ENCODE peak calls at places on chromosomes 12 and 14, in seven cellular contexts. O is stimulated activated CD4-positive, alpha-beta T cell treated with anti-CD3 and anti-CD28 coated beads, Interleukin-2, amount 100 ng/mL, for 4 hours; X is stimulated activated CD8-positive, alpha-beta memory T cell treated with anti-CD3 and anti-CD28 coated beads, Interleukin-12 subunit alpha, Interleukin-12 subunit beta, amount 100 ng/mL, for 4 hours; J is GM13977; D is OCI-M1; F is AG20443; I is transverse colon. T is an unnamed sample.

GRCh38 chr14:86796221-86797074 is 1196.5 kb downstream of the GALC start:
- DNase-seq in O (no peak), X (no peak), J (no peak), D (no peak), F (peak), I (no peak), T (no peak)

GRCh38 chr12:32139064-32139421 is 32.4 kb downstream of the BICD1 start:
- DNase-seq in O (peak), X (no peak), J (peak), D (no peak), F (peak), I (peak), T (peak)

GRCh38 chr12:47097276-47097896 is 17.6 kb upstream of the AMIGO2 start:
- DNase-seq in O (no peak), X (no peak), J (no peak), D (no peak), F (peak), I (no peak), T (no peak)

GRCh38 chr14:64649383-64649998 is 54.7 kb upstream of the PLEKHG3 start:
- DNase-seq in O (no peak), X (no peak), J (no peak), D (no peak), F (peak), I (peak), T (no peak)

GRCh38 chr12:48286665-48287064 is 64.1 kb downstream of the ZNF641 start:
- DNase-seq in O (no peak), X (no peak), J (no peak), D (peak), F (no peak), I (no peak), T (no peak)

GRCh38 chr12:105083041-105083440 is 1.2 kb downstream of the ALDH1L2 start:
- DNase-seq in O (no peak), X (no peak), J (no peak), D (no peak), F (no peak), I (no peak), T (no peak)

GRCh38 chr14:24665440-24665991 is 31.5 kb upstream of the GZMB start:
- DNase-seq in O (no peak), X (no peak), J (peak), D (peak), F (no peak), I (no peak), T (peak)

GRCh38 chr14:104437703-104438102 is 141.9 kb upstream of the C14orf180 start:
- DNase-seq in O (no peak), X (no peak), J (no peak), D (no peak), F (no peak), I (no peak), T (no peak)

GRCh38 chr12:28708918-28709371 is 440.1 kb upstream of the FAR2 start:
- DNase-seq in O (no peak), X (no peak), J (no peak), D (peak), F (peak), I (no peak), T (no peak)